ENCODE peak calls at places on chromosome 14, in eight cellular contexts. C is IMR-90, W is AG04450, N is NB4, M is GM06990, H is kidney epithelial cell, D is cardiac muscle cell, S is AG09309. A is an unnamed sample.

GRCh38 chr14:96162265-96162664 is 42.4 kb upstream of the BDKRB2 start:
- DNase-seq in C (peak; percentile 56), W (no peak), N (no peak), M (no peak), H (no peak), D (no peak), S (no peak), A (no peak)

GRCh38 chr14:64663174-64663573 is 41.0 kb upstream of the PLEKHG3 start:
- DNase-seq in C (peak; percentile 30), W (no peak), N (no peak), M (no peak), H (no peak), D (no peak), S (no peak), A (no peak)

GRCh38 chr14:68361231-68361630 is 431.6 kb downstream of the ZFP36L1 start:
- DNase-seq in C (peak; percentile 43), W (no peak), N (no peak), M (no peak), H (no peak), D (peak; percentile 67), S (peak; percentile 46), A (no peak)

GRCh38 chr14:65187421-65188049 is 85.2 kb upstream of the MAX start:
- DNase-seq in C (no peak), W (no peak), N (no peak), M (no peak), H (no peak), D (no peak), S (no peak), A (no peak)

GRCh38 chr14:98136420-98136819 is 1135.6 kb downstream of the BCL11B start:
- DNase-seq in C (no peak), W (no peak), N (no peak), M (no peak), H (no peak), D (no peak), S (no peak), A (no peak)

GRCh38 chr14:30771595-30771994 is 102.8 kb upstream of the COCH start:
- DNase-seq in C (no peak), W (no peak), N (no peak), M (no peak), H (no peak), D (no peak), S (no peak), A (no peak)

GRCh38 chr14:29039171-29039570 is 272.6 kb downstream of the FOXG1 start:
- DNase-seq in C (peak; percentile 50), W (no peak), N (no peak), M (no peak), H (no peak), D (no peak), S (no peak), A (no peak)

GRCh38 chr14:84162658-84163057 is 1367.3 kb upstream of the FLRT2 start:
- DNase-seq in C (no peak), W (no peak), N (no peak), M (no peak), H (no peak), D (no peak), S (no peak), A (no peak)

GRCh38 chr14:52879958-52880357 is 70.9 kb downstream of the FERMT2 start:
- DNase-seq in C (peak; percentile 56), W (no peak), N (no peak), M (no peak), H (no peak), D (peak; percentile 51), S (no peak), A (no peak)

GRCh38 chr14:63650336-63650952 is 8.8 kb upstream of the WDR89 start:
- DNase-seq in C (peak; percentile 42), W (no peak), N (no peak), M (no peak), H (no peak), D (peak; percentile 51), S (no peak), A (peak; percentile 87)

GRCh38 chr14:88212691-88213090 is 110.4 kb downstream of the KCNK10 start:
- DNase-seq in C (no peak), W (no peak), N (no peak), M (no peak), H (no peak), D (no peak), S (no peak), A (no peak)

GRCh38 chr14:85319998-85320397 is 209.9 kb upstream of the FLRT2 start:
- DNase-seq in C (peak; percentile 73), W (no peak), N (no peak), M (no peak), H (peak; percentile 5), D (peak; percentile 32), S (no peak), A (no peak)

GRCh38 chr14:68596211-68596610 is 196.7 kb downstream of the ZFP36L1 start:
- DNase-seq in C (no peak), W (no peak), N (no peak), M (no peak), H (no peak), D (no peak), S (no peak), A (no peak)

GRCh38 chr14:91891081-91891480 is 23.7 kb upstream of the TC2N start:
- DNase-seq in C (no peak), W (no peak), N (no peak), M (no peak), H (no peak), D (no peak), S (no peak), A (no peak)

GRCh38 chr14:88248606-88249005 is 74.5 kb downstream of the KCNK10 start:
- DNase-seq in C (no peak), W (no peak), N (no peak), M (no peak), H (no peak), D (peak; percentile 78), S (no peak), A (no peak)

GRCh38 chr14:96150214-96150613 is 54.4 kb upstream of the BDKRB2 start:
- DNase-seq in C (no peak), W (no peak), N (no peak), M (no peak), H (no peak), D (no peak), S (no peak), A (no peak)

GRCh38 chr14:51962678-51963077 is 26.7 kb upstream of the RTRAF start:
- DNase-seq in C (peak; percentile 20), W (no peak), N (no peak), M (no peak), H (no peak), D (peak; percentile 13), S (no peak), A (no peak)

GRCh38 chr14:32121948-32122347 is 44.8 kb downstream of the ARHGAP5 start:
- DNase-seq in C (peak; percentile 25), W (no peak), N (no peak), M (no peak), H (no peak), D (no peak), S (peak; percentile 27), A (no peak)

GRCh38 chr14:63223596-63223995 is 19.4 kb downstream of the RHOJ start:
- DNase-seq in C (no peak), W (no peak), N (no peak), M (no peak), H (no peak), D (no peak), S (no peak), A (no peak)

DNA sequence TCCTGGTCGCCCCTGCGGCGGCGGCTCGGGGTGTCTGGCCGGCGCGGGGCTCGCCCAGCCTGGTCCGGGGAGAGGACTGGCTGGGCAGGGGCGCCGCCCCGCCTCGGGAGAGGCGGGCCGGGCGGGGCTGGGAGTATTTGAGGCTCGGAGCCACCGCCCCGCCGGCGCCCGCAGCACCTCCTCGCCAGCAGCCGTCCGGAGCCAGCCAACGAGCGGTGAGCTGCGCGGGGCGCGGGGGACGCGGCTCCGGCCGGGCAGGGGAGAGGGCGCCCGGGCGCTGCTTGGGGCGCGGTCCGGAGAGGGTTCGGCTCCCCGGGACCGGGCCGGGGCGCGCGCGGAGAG is at the start of gene LGALS3:
- DNase-seq in C (peak; percentile 51), W (no peak), N (peak; percentile 72), M (peak; percentile 72), H (no peak), D (peak; percentile 75), S (no peak), A (no peak)
- H3K4me3 ChIP-seq in C (peak within 1 kb of the TSS; percentile 78), W (peak within 1 kb of the TSS; percentile 78), N (peak within 1 kb of the TSS; percentile 37), M (peak within 1 kb of the TSS; percentile 67), H (peak within 1 kb of the TSS; percentile 68), D (peak within 1 kb of the TSS; percentile 61), S (peak within 1 kb of the TSS; percentile 50), A (no peak within 1 kb of the TSS)

GRCh38 chr14:101196795-101197590 is 293.5 kb upstream of the RTL1 start:
- DNase-seq in C (no peak), W (no peak), N (no peak), M (no peak), H (no peak), D (no peak), S (no peak), A (no peak)
- H3K4me3 ChIP-seq in C (no peak overlapping the region), W (no peak overlapping the region), N (no peak overlapping the region), M (no peak overlapping the region), H (no peak overlapping the region), D (no peak overlapping the region), S (no peak overlapping the region), A (no peak overlapping the region)

GRCh38 chr14:71932229-71932951 is at the start of gene RGS6:
- DNase-seq in C (no peak), W (no peak), N (no peak), M (peak; percentile 82), H (no peak), D (peak; percentile 16), S (no peak), A (peak; percentile 11)

GRCh38 chr14:71933026-71933587 is 878 bp downstream of the RGS6 start:
- DNase-seq in C (no peak), W (no peak), N (no peak), M (peak; percentile 42), H (no peak), D (peak; percentile 1), S (no peak), A (no peak)

GRCh38 chr14:71931492-71932228 is 569 bp upstream of the RGS6 start:
- DNase-seq in C (no peak), W (no peak), N (no peak), M (no peak), H (no peak), D (no peak), S (no peak), A (no peak)
- H3K4me3 ChIP-seq in C (no peak overlapping the region), W (no peak overlapping the region), N (no peak overlapping the region), M (peak overlapping the region; percentile 71), H (no peak overlapping the region), D (peak overlapping the region; percentile 65), S (no peak overlapping the region), A (no peak overlapping the region)

GRCh38 chr14:73754911-73755360 is 40.8 kb upstream of the PNMA1 start:
- DNase-seq in C (peak; percentile 54), W (no peak), N (no peak), M (no peak), H (no peak), D (peak; percentile 82), S (no peak), A (no peak)

GRCh38 chr14:73752297-73752992 is 38.3 kb upstream of the PNMA1 start:
- DNase-seq in C (peak; percentile 45), W (no peak), N (peak; percentile 50), M (no peak), H (no peak), D (peak; percentile 75), S (peak; percentile 63), A (no peak)

GRCh38 chr14:73755434-73756014 is 41.3 kb upstream of the PNMA1 start:
- DNase-seq in C (no peak), W (no peak), N (no peak), M (no peak), H (no peak), D (no peak), S (no peak), A (no peak)

GRCh38 chr14:73753043-73753886 is 39.1 kb upstream of the PNMA1 start:
- DNase-seq in C (no peak), W (no peak), N (peak; percentile 82), M (no peak), H (no peak), D (peak; percentile 57), S (no peak), A (peak; percentile 96)

GRCh38 chr14:73753887-73754880 is 40.0 kb upstream of the PNMA1 start:
- DNase-seq in C (no peak), W (no peak), N (peak; percentile 90), M (peak; percentile 72), H (no peak), D (peak; percentile 38), S (no peak), A (peak; percentile 66)
- H3K4me3 ChIP-seq in C (no peak overlapping the region), W (peak overlapping the region; percentile 41), N (peak overlapping the region; percentile 60), M (peak overlapping the region; percentile 89), H (no peak overlapping the region), D (no peak overlapping the region), S (peak overlapping the region; percentile 9), A (peak overlapping the region; percentile 55)

A was measured in Jurkat, Clone E6-1.